ENCODE peak calls at places on chromosomes 12 and 14, in four cellular contexts. L, R, E and V are unnamed samples.
A peak's percentile ranks its signal among the peaks of the same experiment; 100 is the strongest.

GRCh38 chr12:122021193-122021821 is 377 bp upstream of the BCL7A start:
- DNase-seq in L (peak; percentile 22), R (no peak), E (peak; percentile 67), V (peak; percentile 13)

GRCh38 chr12:120230326-120230973 is 29.5 kb upstream of the RPLP0 start:
- DNase-seq in L (peak; percentile 94), R (no peak), E (no peak), V (peak; percentile 97)

GRCh38 chr12:62843714-62844113 is 91.2 kb downstream of the PPM1H start:
- DNase-seq in L (no peak), R (no peak), E (no peak), V (no peak)

GRCh38 chr14:76761849-76762616 is 765 bp downstream of the VASH1 start:
- DNase-seq in L (no peak), R (no peak), E (no peak), V (no peak)

GRCh38 chr12:120833849-120834248 is 70.3 kb downstream of the SPPL3 start:
- DNase-seq in L (no peak), R (no peak), E (no peak), V (peak; percentile 44)

GRCh38 chr12:26122681-26123481 is 2.0 kb downstream of the BHLHE41 start:
- DNase-seq in L (peak; percentile 72), R (peak; percentile 22), E (no peak), V (peak; percentile 85)

GRCh38 chr12:89693639-89694202 is 14.9 kb downstream of the ATP2B1 start:
- DNase-seq in L (peak; percentile 18), R (no peak), E (no peak), V (no peak)

GRCh38 chr14:84882830-84883229 is 647.1 kb upstream of the FLRT2 start:
- DNase-seq in L (no peak), R (no peak), E (no peak), V (no peak)

GRCh38 chr12:121822393-121823100 is 18.7 kb downstream of the SETD1B start:
- DNase-seq in L (no peak), R (no peak), E (no peak), V (no peak)

GRCh38 chr12:14284189-14284722 is 81.2 kb upstream of the ATF7IP start:
- DNase-seq in L (peak; percentile 61), R (no peak), E (peak; percentile 71), V (peak; percentile 10)

GRCh38 chr12:76967181-76967885 is 88.5 kb upstream of the CSRP2 start:
- DNase-seq in L (no peak), R (no peak), E (no peak), V (peak; percentile 8)

GRCh38 chr12:32002848-32003493 is 43.8 kb downstream of the RESF1 start:
- DNase-seq in L (peak; percentile 72), R (no peak), E (no peak), V (peak; percentile 35)

GRCh38 chr12:48865141-48865440 is 579 bp downstream of the RND1 start:
- DNase-seq in L (no peak), R (no peak), E (peak; percentile 54), V (no peak)

GRCh38 chr14:29584992-29585391 is 342.7 kb downstream of the PRKD1 start:
- DNase-seq in L (peak; percentile 90), R (no peak), E (no peak), V (peak; percentile 98)

DNA sequence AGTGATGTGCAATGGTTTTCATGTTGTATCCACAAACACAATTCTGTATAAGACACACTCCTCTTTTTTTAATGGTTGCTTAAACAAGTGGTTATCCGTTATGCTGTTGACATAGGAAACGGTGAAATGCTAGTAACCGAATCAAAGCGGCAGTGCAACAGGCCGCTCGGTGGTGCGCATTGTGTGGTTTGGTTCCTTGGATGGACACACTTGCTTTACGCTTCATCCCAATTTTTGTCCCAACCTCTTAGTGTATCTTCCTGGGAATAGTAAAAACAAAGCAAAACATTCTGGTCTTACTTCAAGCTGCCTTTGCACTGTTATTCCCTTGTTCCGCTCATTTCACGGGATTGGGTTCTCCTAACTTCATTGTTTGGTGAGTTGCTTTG is 625 bp upstream of the PTGER2 start:
- DNase-seq in L (no peak), R (no peak), E (no peak), V (no peak)
- H3K4me3 ChIP-seq in L (peak overlapping the region; percentile 73), R (peak overlapping the region; percentile 80), E (no peak overlapping the region), V (peak overlapping the region; percentile 89)

GRCh38 chr12:17134315-17134714 is 528.4 kb upstream of the LMO3 start:
- DNase-seq in L (no peak), R (no peak), E (no peak), V (no peak)

GRCh38 chr12:17132336-17132735 is 526.4 kb upstream of the LMO3 start:
- DNase-seq in L (no peak), R (no peak), E (no peak), V (no peak)
- H3K4me3 ChIP-seq in L (no peak overlapping the region), R (no peak overlapping the region), E (no peak overlapping the region), V (no peak overlapping the region)

DNA sequence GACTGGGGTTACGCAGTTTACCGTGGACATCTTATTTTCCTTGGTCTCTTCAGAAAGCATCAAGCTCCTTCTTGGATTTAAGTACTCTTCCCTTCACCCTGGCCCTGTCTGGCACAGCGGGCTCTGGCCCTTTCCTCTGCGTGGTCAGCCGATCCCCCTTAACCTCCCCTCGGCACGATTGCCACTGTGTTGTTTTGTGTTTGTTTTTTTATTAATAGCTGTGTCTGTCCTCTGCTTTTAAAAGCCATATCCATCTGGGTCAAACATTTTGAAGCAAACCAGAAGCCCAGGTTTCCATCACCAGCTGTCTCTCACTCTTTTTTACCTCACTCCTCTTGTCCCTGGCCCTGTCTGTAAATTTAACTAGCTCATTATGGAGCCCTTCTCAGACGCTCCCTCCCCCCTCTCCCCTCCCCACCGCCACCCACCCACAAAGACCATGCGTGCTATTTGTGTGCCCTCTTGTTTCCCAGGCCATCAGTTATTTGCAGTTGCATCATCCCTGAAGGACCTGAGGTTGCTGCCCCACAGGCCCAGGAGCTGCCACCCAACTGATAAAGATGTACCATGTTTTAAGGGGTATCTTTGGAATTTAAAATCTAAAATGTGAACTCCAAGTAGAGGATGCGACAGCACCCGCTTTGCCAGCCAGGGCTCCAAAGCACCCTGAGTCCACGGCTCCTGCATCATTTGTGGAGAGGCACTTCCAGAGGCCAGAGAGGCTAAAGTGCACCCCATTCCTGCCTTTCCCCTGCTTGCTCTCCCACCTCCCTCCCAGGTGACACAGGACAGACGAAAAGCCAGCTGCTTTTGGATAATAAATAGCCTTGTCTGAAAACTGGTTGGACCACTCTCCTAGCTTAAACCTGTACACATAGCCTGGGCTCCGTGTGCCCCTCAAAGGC is 3.9 kb downstream of the BCL11B start:
- DNase-seq in L (no peak), R (peak; percentile 16), E (no peak), V (no peak)
- H3K4me3 ChIP-seq in L (no peak overlapping the region), R (peak overlapping the region; percentile 90), E (no peak overlapping the region), V (no peak overlapping the region)

GRCh38 chr14:89954045-89955021 is at the start of gene EFCAB11:
- DNase-seq in L (peak; percentile 99), R (peak; percentile 98), E (peak; percentile 98), V (peak; percentile 99)

GRCh38 chr14:89953602-89954001 is 928 bp downstream of the EFCAB11 start:
- DNase-seq in L (no peak), R (no peak), E (no peak), V (no peak)

GRCh38 chr14:89956294-89957009 is 725 bp downstream of the TDP1 start:
- DNase-seq in L (peak; percentile 81), R (peak; percentile 70), E (peak; percentile 85), V (peak; percentile 88)

GRCh38 chr14:89955418-89956293 is at the start of gene TDP1:
- DNase-seq in L (peak; percentile 97), R (peak; percentile 97), E (peak; percentile 97), V (peak; percentile 98)

GRCh38 chr14:89955022-89955414 is 488 bp upstream of the EFCAB11 start:
- DNase-seq in L (no peak), R (no peak), E (no peak), V (no peak)
- H3K4me3 ChIP-seq in L (peak overlapping the region; percentile 65), R (peak overlapping the region; percentile 72), E (peak overlapping the region; percentile 76), V (peak overlapping the region; percentile 71)